ENCODE peak calls at places on chromosomes 4 and X, in eight cellular contexts. One of them, this sample, is unnamed.

GRCh38 chr4:8837181-8837811 is 34.3 kb downstream of the HMX1 start:
- DNase-seq in NCI-H460: no peak
- DNase-seq in GM12865: no peak
- DNase-seq in effector memory CD8-positive, alpha-beta T cell: no peak
- DNase-seq in stomach: no peak
- DNase-seq in mesenteric fat pad: peak; percentile 60
- DNase-seq in stimulated activated CD4-positive, alpha-beta T cell treated with anti-CD3 and anti-CD28 coated beads, Interleukin-4, amount 100 ng/mL, for 1 hour: no peak
- DNase-seq in NCI-H1694 treated with DMSO at 0.1 percent for 48 hours: no peak
- DNase-seq in this sample: no peak

GRCh38 chrX:10579753-10580060 is 40.7 kb downstream of the MID1 start:
- DNase-seq in GM12865: no peak
- DNase-seq in mesenteric fat pad: no peak
- DNase-seq in stimulated activated CD4-positive, alpha-beta T cell treated with anti-CD3 and anti-CD28 coated beads, Interleukin-4, amount 100 ng/mL, for 1 hour: no peak
- DNase-seq in NCI-H460: no peak
- DNase-seq in NCI-H1694 treated with DMSO at 0.1 percent for 48 hours: no peak
- DNase-seq in effector memory CD8-positive, alpha-beta T cell: no peak
- DNase-seq in stomach: no peak
- DNase-seq in this sample: no peak

GRCh38 chr4:113760094-113760851 is 1.3 kb downstream of the CAMK2D start:
- DNase-seq in GM12865: peak; percentile 52
- DNase-seq in effector memory CD8-positive, alpha-beta T cell: peak; percentile 22
- DNase-seq in NCI-H460: peak; percentile 30
- DNase-seq in mesenteric fat pad: no peak
- DNase-seq in stomach: peak; percentile 32
- DNase-seq in stimulated activated CD4-positive, alpha-beta T cell treated with anti-CD3 and anti-CD28 coated beads, Interleukin-4, amount 100 ng/mL, for 1 hour: peak; percentile 43
- DNase-seq in NCI-H1694 treated with DMSO at 0.1 percent for 48 hours: peak; percentile 37
- DNase-seq in this sample: no peak

GRCh38 chr4:957231-957580 is 16.2 kb downstream of the DGKQ start:
- DNase-seq in NCI-H1694 treated with DMSO at 0.1 percent for 48 hours: no peak
- DNase-seq in effector memory CD8-positive, alpha-beta T cell: no peak
- DNase-seq in GM12865: no peak
- DNase-seq in NCI-H460: no peak
- DNase-seq in mesenteric fat pad: no peak
- DNase-seq in stomach: no peak
- DNase-seq in stimulated activated CD4-positive, alpha-beta T cell treated with anti-CD3 and anti-CD28 coated beads, Interleukin-4, amount 100 ng/mL, for 1 hour: no peak
- DNase-seq in this sample: no peak

GRCh38 chrX:50403903-50404302 is 66.7 kb downstream of the DGKK start:
- DNase-seq in stomach: no peak
- DNase-seq in effector memory CD8-positive, alpha-beta T cell: no peak
- DNase-seq in NCI-H460: no peak
- DNase-seq in NCI-H1694 treated with DMSO at 0.1 percent for 48 hours: no peak
- DNase-seq in GM12865: no peak
- DNase-seq in stimulated activated CD4-positive, alpha-beta T cell treated with anti-CD3 and anti-CD28 coated beads, Interleukin-4, amount 100 ng/mL, for 1 hour: no peak
- DNase-seq in mesenteric fat pad: no peak
- DNase-seq in this sample: no peak

GRCh38 chrX:10404435-10404834 is 215.9 kb downstream of the MID1 start:
- DNase-seq in effector memory CD8-positive, alpha-beta T cell: no peak
- DNase-seq in GM12865: no peak
- DNase-seq in NCI-H460: no peak
- DNase-seq in NCI-H1694 treated with DMSO at 0.1 percent for 48 hours: no peak
- DNase-seq in mesenteric fat pad: no peak
- DNase-seq in stomach: no peak
- DNase-seq in stimulated activated CD4-positive, alpha-beta T cell treated with anti-CD3 and anti-CD28 coated beads, Interleukin-4, amount 100 ng/mL, for 1 hour: no peak
- DNase-seq in this sample: no peak

GRCh38 chr4:123952530-123953274 is 556.1 kb downstream of the SPRY1 start:
- DNase-seq in NCI-H1694 treated with DMSO at 0.1 percent for 48 hours: no peak
- DNase-seq in stimulated activated CD4-positive, alpha-beta T cell treated with anti-CD3 and anti-CD28 coated beads, Interleukin-4, amount 100 ng/mL, for 1 hour: no peak
- DNase-seq in mesenteric fat pad: no peak
- DNase-seq in NCI-H460: no peak
- DNase-seq in stomach: no peak
- DNase-seq in GM12865: no peak
- DNase-seq in effector memory CD8-positive, alpha-beta T cell: no peak
- DNase-seq in this sample: no peak

GRCh38 chr4:1099684-1100335 is 13.6 kb downstream of the RNF212 start:
- DNase-seq in mesenteric fat pad: peak; percentile 65
- DNase-seq in NCI-H1694 treated with DMSO at 0.1 percent for 48 hours: no peak
- DNase-seq in NCI-H460: no peak
- DNase-seq in effector memory CD8-positive, alpha-beta T cell: no peak
- DNase-seq in GM12865: no peak
- DNase-seq in stimulated activated CD4-positive, alpha-beta T cell treated with anti-CD3 and anti-CD28 coated beads, Interleukin-4, amount 100 ng/mL, for 1 hour: no peak
- DNase-seq in stomach: no peak
- DNase-seq in this sample: no peak

GRCh38 chr4:100289530-100289888 is 99.2 kb upstream of the DDIT4L start:
- DNase-seq in effector memory CD8-positive, alpha-beta T cell: no peak
- DNase-seq in mesenteric fat pad: no peak
- DNase-seq in stomach: no peak
- DNase-seq in NCI-H460: no peak
- DNase-seq in GM12865: no peak
- DNase-seq in NCI-H1694 treated with DMSO at 0.1 percent for 48 hours: no peak
- DNase-seq in stimulated activated CD4-positive, alpha-beta T cell treated with anti-CD3 and anti-CD28 coated beads, Interleukin-4, amount 100 ng/mL, for 1 hour: no peak
- DNase-seq in this sample: no peak

GRCh38 chr4:91758487-91758886 is 545.3 kb upstream of the GRID2 start:
- DNase-seq in GM12865: no peak
- DNase-seq in stimulated activated CD4-positive, alpha-beta T cell treated with anti-CD3 and anti-CD28 coated beads, Interleukin-4, amount 100 ng/mL, for 1 hour: no peak
- DNase-seq in NCI-H1694 treated with DMSO at 0.1 percent for 48 hours: no peak
- DNase-seq in effector memory CD8-positive, alpha-beta T cell: no peak
- DNase-seq in NCI-H460: no peak
- DNase-seq in mesenteric fat pad: no peak
- DNase-seq in stomach: no peak
- DNase-seq in this sample: no peak

GRCh38 chr4:153261922-153262321 is 57.7 kb downstream of the TRIM2 start:
- DNase-seq in effector memory CD8-positive, alpha-beta T cell: no peak
- DNase-seq in NCI-H460: no peak
- DNase-seq in NCI-H1694 treated with DMSO at 0.1 percent for 48 hours: no peak
- DNase-seq in GM12865: no peak
- DNase-seq in mesenteric fat pad: no peak
- DNase-seq in stomach: no peak
- DNase-seq in stimulated activated CD4-positive, alpha-beta T cell treated with anti-CD3 and anti-CD28 coated beads, Interleukin-4, amount 100 ng/mL, for 1 hour: no peak
- DNase-seq in this sample: no peak

GRCh38 chr4:186473933-186474332 is 81.4 kb downstream of the MTNR1A start:
- DNase-seq in NCI-H1694 treated with DMSO at 0.1 percent for 48 hours: no peak
- DNase-seq in NCI-H460: no peak
- DNase-seq in mesenteric fat pad: no peak
- DNase-seq in stimulated activated CD4-positive, alpha-beta T cell treated with anti-CD3 and anti-CD28 coated beads, Interleukin-4, amount 100 ng/mL, for 1 hour: no peak
- DNase-seq in GM12865: no peak
- DNase-seq in effector memory CD8-positive, alpha-beta T cell: no peak
- DNase-seq in stomach: no peak
- DNase-seq in this sample: no peak

GRCh38 chrX:132187451-132187850 is 31.8 kb downstream of the RAP2C start:
- DNase-seq in NCI-H1694 treated with DMSO at 0.1 percent for 48 hours: no peak
- DNase-seq in effector memory CD8-positive, alpha-beta T cell: no peak
- DNase-seq in GM12865: no peak
- DNase-seq in stimulated activated CD4-positive, alpha-beta T cell treated with anti-CD3 and anti-CD28 coated beads, Interleukin-4, amount 100 ng/mL, for 1 hour: no peak
- DNase-seq in NCI-H460: no peak
- DNase-seq in mesenteric fat pad: no peak
- DNase-seq in stomach: no peak
- DNase-seq in this sample: no peak

GRCh38 chr4:109749388-109750082 is 19.7 kb upstream of the PLA2G12A start:
- DNase-seq in NCI-H1694 treated with DMSO at 0.1 percent for 48 hours: no peak
- DNase-seq in stimulated activated CD4-positive, alpha-beta T cell treated with anti-CD3 and anti-CD28 coated beads, Interleukin-4, amount 100 ng/mL, for 1 hour: no peak
- DNase-seq in NCI-H460: no peak
- DNase-seq in mesenteric fat pad: no peak
- DNase-seq in GM12865: no peak
- DNase-seq in effector memory CD8-positive, alpha-beta T cell: no peak
- DNase-seq in stomach: no peak
- DNase-seq in this sample: no peak

GRCh38 chr4:156060661-156061060 is 107.0 kb upstream of the CTSO start:
- DNase-seq in effector memory CD8-positive, alpha-beta T cell: no peak
- DNase-seq in NCI-H1694 treated with DMSO at 0.1 percent for 48 hours: no peak
- DNase-seq in stomach: no peak
- DNase-seq in NCI-H460: no peak
- DNase-seq in GM12865: no peak
- DNase-seq in stimulated activated CD4-positive, alpha-beta T cell treated with anti-CD3 and anti-CD28 coated beads, Interleukin-4, amount 100 ng/mL, for 1 hour: no peak
- DNase-seq in mesenteric fat pad: no peak
- DNase-seq in this sample: no peak

GRCh38 chrX:40098264-40099045 is 697 bp upstream of the BCOR start:
- DNase-seq in mesenteric fat pad: no peak
- DNase-seq in NCI-H460: peak; percentile 36
- DNase-seq in stomach: no peak
- DNase-seq in GM12865: peak; percentile 81
- DNase-seq in effector memory CD8-positive, alpha-beta T cell: peak; percentile 59
- DNase-seq in stimulated activated CD4-positive, alpha-beta T cell treated with anti-CD3 and anti-CD28 coated beads, Interleukin-4, amount 100 ng/mL, for 1 hour: peak; percentile 42
- DNase-seq in NCI-H1694 treated with DMSO at 0.1 percent for 48 hours: peak; percentile 19
- DNase-seq in this sample: no peak

GRCh38 chr4:141565379-141566089 is 70.8 kb upstream of the IL15 start:
- DNase-seq in GM12865: no peak
- DNase-seq in NCI-H460: peak; percentile 66
- DNase-seq in NCI-H1694 treated with DMSO at 0.1 percent for 48 hours: no peak
- DNase-seq in effector memory CD8-positive, alpha-beta T cell: no peak
- DNase-seq in stimulated activated CD4-positive, alpha-beta T cell treated with anti-CD3 and anti-CD28 coated beads, Interleukin-4, amount 100 ng/mL, for 1 hour: no peak
- DNase-seq in mesenteric fat pad: no peak
- DNase-seq in stomach: no peak
- DNase-seq in this sample: no peak

GRCh38 chr4:24857996-24858395 is 54.8 kb downstream of the CCDC149 start:
- DNase-seq in effector memory CD8-positive, alpha-beta T cell: no peak
- DNase-seq in GM12865: no peak
- DNase-seq in mesenteric fat pad: no peak
- DNase-seq in NCI-H1694 treated with DMSO at 0.1 percent for 48 hours: no peak
- DNase-seq in stomach: no peak
- DNase-seq in NCI-H460: no peak
- DNase-seq in stimulated activated CD4-positive, alpha-beta T cell treated with anti-CD3 and anti-CD28 coated beads, Interleukin-4, amount 100 ng/mL, for 1 hour: no peak
- DNase-seq in this sample: peak; percentile 13

GRCh38 chr4:150078996-150079581 is 844 bp downstream of the DCLK2 start:
- DNase-seq in GM12865: peak; percentile 46
- DNase-seq in stomach: no peak
- DNase-seq in NCI-H460: peak; percentile 23
- DNase-seq in mesenteric fat pad: no peak
- DNase-seq in effector memory CD8-positive, alpha-beta T cell: no peak
- DNase-seq in NCI-H1694 treated with DMSO at 0.1 percent for 48 hours: peak; percentile 27
- DNase-seq in stimulated activated CD4-positive, alpha-beta T cell treated with anti-CD3 and anti-CD28 coated beads, Interleukin-4, amount 100 ng/mL, for 1 hour: no peak
- DNase-seq in this sample: no peak

This sample was measured in brain pericyte.